ENCODE peak calls at places on chromosomes 2 and 18, in six cellular contexts. One of them, this sample, is unnamed.

GRCh38 chr2:183614797-183615429 is 490.7 kb downstream of the NUP35 start:
- DNase-seq in NB4: no peak
- DNase-seq in CD8-positive, alpha-beta memory T cell: no peak
- DNase-seq in astrocyte of the spinal cord: peak
- DNase-seq in breast epithelium: no peak
- DNase-seq in astrocyte of the cerebellum: peak
- DNase-seq in this sample: no peak

GRCh38 chr2:181776336-181776735 is 96.0 kb upstream of the NEUROD1 start:
- DNase-seq in breast epithelium: no peak
- DNase-seq in astrocyte of the cerebellum: no peak
- DNase-seq in NB4: no peak
- DNase-seq in astrocyte of the spinal cord: no peak
- DNase-seq in CD8-positive, alpha-beta memory T cell: no peak
- DNase-seq in this sample: no peak

GRCh38 chr2:100358554-100358953 is 36.3 kb upstream of the LONRF2 start:
- DNase-seq in NB4: no peak
- DNase-seq in astrocyte of the cerebellum: no peak
- DNase-seq in breast epithelium: no peak
- DNase-seq in astrocyte of the spinal cord: no peak
- DNase-seq in CD8-positive, alpha-beta memory T cell: no peak
- DNase-seq in this sample: no peak

GRCh38 chr2:100812141-100812540 is 7.8 kb upstream of the NPAS2 start:
- DNase-seq in CD8-positive, alpha-beta memory T cell: no peak
- DNase-seq in NB4: no peak
- DNase-seq in astrocyte of the spinal cord: no peak
- DNase-seq in astrocyte of the cerebellum: no peak
- DNase-seq in breast epithelium: no peak
- DNase-seq in this sample: no peak

GRCh38 chr2:241445426-241445825 is 63.0 kb downstream of the STK25 start:
- DNase-seq in breast epithelium: no peak
- DNase-seq in CD8-positive, alpha-beta memory T cell: no peak
- DNase-seq in NB4: no peak
- DNase-seq in astrocyte of the spinal cord: no peak
- DNase-seq in astrocyte of the cerebellum: no peak
- DNase-seq in this sample: no peak

GRCh38 chr2:221530653-221531037 is 41.5 kb downstream of the EPHA4 start:
- DNase-seq in CD8-positive, alpha-beta memory T cell: no peak
- DNase-seq in breast epithelium: no peak
- DNase-seq in astrocyte of the spinal cord: no peak
- DNase-seq in NB4: no peak
- DNase-seq in astrocyte of the cerebellum: no peak
- DNase-seq in this sample: no peak

GRCh38 chr2:23614701-23615100 is 229.7 kb downstream of the KLHL29 start:
- DNase-seq in breast epithelium: no peak
- DNase-seq in CD8-positive, alpha-beta memory T cell: no peak
- DNase-seq in astrocyte of the spinal cord: no peak
- DNase-seq in NB4: peak
- DNase-seq in astrocyte of the cerebellum: no peak
- DNase-seq in this sample: no peak

GRCh38 chr18:12308386-12309100 is 502 bp downstream of the TUBB6 start:
- DNase-seq in astrocyte of the cerebellum: peak
- DNase-seq in breast epithelium: peak
- DNase-seq in NB4: peak
- DNase-seq in astrocyte of the spinal cord: peak
- DNase-seq in CD8-positive, alpha-beta memory T cell: no peak
- DNase-seq in this sample: no peak

GRCh38 chr2:64858541-64859031 is 130.6 kb upstream of the SLC1A4 start:
- DNase-seq in astrocyte of the spinal cord: no peak
- DNase-seq in NB4: peak
- DNase-seq in breast epithelium: no peak
- DNase-seq in CD8-positive, alpha-beta memory T cell: no peak
- DNase-seq in astrocyte of the cerebellum: no peak
- DNase-seq in this sample: no peak

GRCh38 chr18:505483-506122 is 5.1 kb upstream of the COLEC12 start:
- DNase-seq in CD8-positive, alpha-beta memory T cell: no peak
- DNase-seq in NB4: no peak
- DNase-seq in astrocyte of the cerebellum: no peak
- DNase-seq in astrocyte of the spinal cord: no peak
- DNase-seq in breast epithelium: no peak
- DNase-seq in this sample: no peak

GRCh38 chr18:68847219-68847860 is 49.5 kb downstream of the CCDC102B start:
- DNase-seq in NB4: peak
- DNase-seq in CD8-positive, alpha-beta memory T cell: no peak
- DNase-seq in breast epithelium: no peak
- DNase-seq in astrocyte of the spinal cord: peak
- DNase-seq in astrocyte of the cerebellum: peak
- DNase-seq in this sample: no peak

GRCh38 chr2:6943971-6944370 is 26.8 kb downstream of the RNF144A start:
- DNase-seq in NB4: no peak
- DNase-seq in breast epithelium: no peak
- DNase-seq in astrocyte of the cerebellum: no peak
- DNase-seq in astrocyte of the spinal cord: no peak
- DNase-seq in CD8-positive, alpha-beta memory T cell: no peak
- DNase-seq in this sample: no peak

GRCh38 chr2:28274911-28275685 is 117.6 kb upstream of the FOSL2 start:
- DNase-seq in breast epithelium: no peak
- DNase-seq in CD8-positive, alpha-beta memory T cell: no peak
- DNase-seq in astrocyte of the cerebellum: peak
- DNase-seq in NB4: peak
- DNase-seq in astrocyte of the spinal cord: peak
- DNase-seq in this sample: no peak

GRCh38 chr2:47036489-47036769 is 118.7 kb downstream of the STPG4 start:
- DNase-seq in CD8-positive, alpha-beta memory T cell: no peak
- DNase-seq in astrocyte of the cerebellum: no peak
- DNase-seq in astrocyte of the spinal cord: no peak
- DNase-seq in breast epithelium: no peak
- DNase-seq in NB4: no peak
- DNase-seq in this sample: no peak

GRCh38 chr2:39325966-39326365 is 82.2 kb upstream of the CDKL4 start:
- DNase-seq in astrocyte of the cerebellum: no peak
- DNase-seq in astrocyte of the spinal cord: peak
- DNase-seq in breast epithelium: no peak
- DNase-seq in NB4: no peak
- DNase-seq in CD8-positive, alpha-beta memory T cell: no peak
- DNase-seq in this sample: no peak

GRCh38 chr2:136381245-136381644 is 263.3 kb upstream of the CXCR4 start:
- DNase-seq in NB4: peak
- DNase-seq in astrocyte of the cerebellum: no peak
- DNase-seq in breast epithelium: no peak
- DNase-seq in astrocyte of the spinal cord: no peak
- DNase-seq in CD8-positive, alpha-beta memory T cell: no peak
- DNase-seq in this sample: no peak

GRCh38 chr2:159249955-159250723 is 36.4 kb downstream of the WDSUB1 start:
- DNase-seq in breast epithelium: peak
- DNase-seq in CD8-positive, alpha-beta memory T cell: no peak
- DNase-seq in NB4: peak
- DNase-seq in astrocyte of the cerebellum: no peak
- DNase-seq in astrocyte of the spinal cord: peak
- DNase-seq in this sample: no peak

GRCh38 chr2:43255249-43255960 is 29.0 kb upstream of the ZFP36L2 start:
- DNase-seq in astrocyte of the cerebellum: peak
- DNase-seq in CD8-positive, alpha-beta memory T cell: no peak
- DNase-seq in astrocyte of the spinal cord: peak
- DNase-seq in breast epithelium: no peak
- DNase-seq in NB4: no peak
- DNase-seq in this sample: no peak

GRCh38 chr2:192190474-192190873 is 4.3 kb downstream of the TMEFF2 start:
- DNase-seq in NB4: peak
- DNase-seq in astrocyte of the cerebellum: peak
- DNase-seq in breast epithelium: no peak
- DNase-seq in CD8-positive, alpha-beta memory T cell: no peak
- DNase-seq in astrocyte of the spinal cord: peak
- DNase-seq in this sample: no peak

GRCh38 chr2:60808330-60808801 is 52.3 kb downstream of the PAPOLG start:
- DNase-seq in CD8-positive, alpha-beta memory T cell: no peak
- DNase-seq in astrocyte of the cerebellum: no peak
- DNase-seq in breast epithelium: no peak
- DNase-seq in astrocyte of the spinal cord: no peak
- DNase-seq in NB4: peak
- DNase-seq in this sample: no peak

DNA sequence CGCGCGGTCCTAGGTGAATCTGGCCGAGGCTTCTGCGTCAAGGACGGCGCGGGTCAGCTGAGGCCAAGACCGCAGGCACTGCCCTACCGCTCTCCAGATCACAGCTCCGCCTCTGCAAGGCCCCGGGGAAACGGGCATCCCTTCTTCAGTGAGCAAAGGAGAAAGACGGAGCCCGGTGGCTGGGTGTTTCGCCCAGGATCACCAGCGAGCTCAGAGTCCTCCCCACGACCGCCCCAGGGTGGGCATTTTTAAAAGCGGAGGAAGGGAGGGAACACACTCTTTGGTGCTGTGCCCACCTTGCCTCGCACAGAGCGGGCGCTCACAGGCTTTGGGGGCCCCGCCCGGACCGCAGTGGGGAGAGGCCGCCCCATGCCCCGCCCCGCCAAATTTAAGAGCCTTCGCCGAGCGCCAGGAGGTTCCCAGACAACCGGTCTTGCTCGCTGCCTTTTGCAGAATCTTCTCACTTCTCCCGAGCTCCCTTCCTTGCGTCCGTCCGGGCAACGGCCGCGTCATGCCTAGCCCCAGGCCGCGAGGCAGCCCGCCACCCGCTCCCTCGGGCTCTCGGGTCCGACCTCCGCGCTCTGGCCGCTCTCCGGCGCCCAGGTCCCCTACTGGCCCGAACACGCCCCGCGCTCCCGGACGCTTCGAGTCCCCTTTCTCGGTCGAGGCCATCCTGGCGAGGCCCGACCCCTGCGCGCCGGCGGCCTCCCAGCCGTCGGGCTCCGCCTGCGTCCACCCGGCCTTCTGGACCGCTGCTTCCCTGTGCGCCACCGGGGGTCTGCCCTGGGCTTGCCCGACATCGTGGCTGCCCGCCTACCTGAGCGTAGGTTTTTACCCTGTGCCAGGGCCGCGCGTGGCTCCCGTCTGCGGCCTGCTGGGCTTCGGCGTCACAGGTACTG is at the start of gene NOTO:
- DNase-seq in astrocyte of the spinal cord: no peak
- DNase-seq in astrocyte of the cerebellum: no peak
- DNase-seq in CD8-positive, alpha-beta memory T cell: no peak
- DNase-seq in breast epithelium: no peak
- DNase-seq in NB4: no peak
- DNase-seq in this sample: no peak
- H3K4me3 ChIP-seq in astrocyte of the spinal cord: no peak
- H3K4me3 ChIP-seq in astrocyte of the cerebellum: peak
- H3K4me3 ChIP-seq in CD8-positive, alpha-beta memory T cell: no peak
- H3K4me3 ChIP-seq in breast epithelium: peak
- H3K4me3 ChIP-seq in NB4: no peak
- H3K4me3 ChIP-seq in this sample: no peak

GRCh38 chr2:9095690-9096089 is 92.2 kb upstream of the MBOAT2 start:
- DNase-seq in astrocyte of the spinal cord: peak
- DNase-seq in breast epithelium: no peak
- DNase-seq in CD8-positive, alpha-beta memory T cell: no peak
- DNase-seq in astrocyte of the cerebellum: no peak
- DNase-seq in NB4: no peak
- DNase-seq in this sample: no peak
- H3K4me3 ChIP-seq in astrocyte of the spinal cord: no peak
- H3K4me3 ChIP-seq in breast epithelium: peak
- H3K4me3 ChIP-seq in CD8-positive, alpha-beta memory T cell: no peak
- H3K4me3 ChIP-seq in astrocyte of the cerebellum: no peak
- H3K4me3 ChIP-seq in NB4: no peak
- H3K4me3 ChIP-seq in this sample: no peak

DNA sequence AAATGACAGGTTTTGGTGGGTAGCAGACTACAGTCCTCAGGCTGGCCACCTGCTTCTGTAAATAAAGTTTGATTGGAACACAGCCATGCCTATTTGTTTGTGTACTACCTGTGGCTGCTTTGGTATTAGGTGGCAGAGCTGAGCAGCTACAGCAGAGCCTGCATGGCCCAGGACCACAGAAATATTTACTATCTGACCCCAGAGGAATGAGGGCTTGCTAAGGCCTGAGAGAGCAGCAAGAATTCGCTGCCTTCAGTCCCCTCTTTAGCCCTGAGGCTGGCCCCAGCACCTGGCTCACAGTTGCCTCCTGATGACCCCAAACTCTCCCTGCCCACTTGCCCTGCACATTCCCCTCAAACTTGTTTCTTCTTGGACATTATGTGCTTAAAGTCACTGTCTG is 32.5 kb downstream of the POLR1A start:
- DNase-seq in CD8-positive, alpha-beta memory T cell: no peak
- DNase-seq in astrocyte of the cerebellum: no peak
- DNase-seq in astrocyte of the spinal cord: no peak
- DNase-seq in breast epithelium: no peak
- DNase-seq in NB4: no peak
- DNase-seq in this sample: no peak
- H3K4me3 ChIP-seq in CD8-positive, alpha-beta memory T cell: no peak
- H3K4me3 ChIP-seq in astrocyte of the cerebellum: no peak
- H3K4me3 ChIP-seq in astrocyte of the spinal cord: no peak
- H3K4me3 ChIP-seq in breast epithelium: no peak
- H3K4me3 ChIP-seq in NB4: no peak
- H3K4me3 ChIP-seq in this sample: no peak

DNA sequence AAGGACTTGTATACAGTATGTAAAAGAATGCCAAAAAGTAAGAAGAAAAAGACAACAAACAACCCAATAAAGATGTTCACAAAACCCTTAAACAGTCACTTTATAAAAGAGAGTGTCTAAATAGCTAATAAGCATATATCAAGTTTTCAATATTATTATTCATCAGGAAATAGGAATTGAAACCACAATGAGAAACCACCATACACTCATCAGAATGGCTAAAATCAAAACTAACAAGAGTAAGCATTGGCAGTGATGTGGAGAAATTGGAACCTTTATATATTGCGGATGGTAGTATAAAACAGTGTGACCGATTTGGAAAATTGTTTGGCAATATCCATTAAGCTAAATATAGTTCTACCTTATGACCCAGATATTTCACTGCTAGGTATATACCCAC is 20.5 kb upstream of the TGFA start:
- DNase-seq in astrocyte of the cerebellum: no peak
- DNase-seq in astrocyte of the spinal cord: no peak
- DNase-seq in NB4: no peak
- DNase-seq in CD8-positive, alpha-beta memory T cell: no peak
- DNase-seq in breast epithelium: no peak
- DNase-seq in this sample: no peak
- H3K4me3 ChIP-seq in astrocyte of the cerebellum: no peak
- H3K4me3 ChIP-seq in astrocyte of the spinal cord: no peak
- H3K4me3 ChIP-seq in NB4: no peak
- H3K4me3 ChIP-seq in CD8-positive, alpha-beta memory T cell: no peak
- H3K4me3 ChIP-seq in breast epithelium: no peak
- H3K4me3 ChIP-seq in this sample: no peak

DNA sequence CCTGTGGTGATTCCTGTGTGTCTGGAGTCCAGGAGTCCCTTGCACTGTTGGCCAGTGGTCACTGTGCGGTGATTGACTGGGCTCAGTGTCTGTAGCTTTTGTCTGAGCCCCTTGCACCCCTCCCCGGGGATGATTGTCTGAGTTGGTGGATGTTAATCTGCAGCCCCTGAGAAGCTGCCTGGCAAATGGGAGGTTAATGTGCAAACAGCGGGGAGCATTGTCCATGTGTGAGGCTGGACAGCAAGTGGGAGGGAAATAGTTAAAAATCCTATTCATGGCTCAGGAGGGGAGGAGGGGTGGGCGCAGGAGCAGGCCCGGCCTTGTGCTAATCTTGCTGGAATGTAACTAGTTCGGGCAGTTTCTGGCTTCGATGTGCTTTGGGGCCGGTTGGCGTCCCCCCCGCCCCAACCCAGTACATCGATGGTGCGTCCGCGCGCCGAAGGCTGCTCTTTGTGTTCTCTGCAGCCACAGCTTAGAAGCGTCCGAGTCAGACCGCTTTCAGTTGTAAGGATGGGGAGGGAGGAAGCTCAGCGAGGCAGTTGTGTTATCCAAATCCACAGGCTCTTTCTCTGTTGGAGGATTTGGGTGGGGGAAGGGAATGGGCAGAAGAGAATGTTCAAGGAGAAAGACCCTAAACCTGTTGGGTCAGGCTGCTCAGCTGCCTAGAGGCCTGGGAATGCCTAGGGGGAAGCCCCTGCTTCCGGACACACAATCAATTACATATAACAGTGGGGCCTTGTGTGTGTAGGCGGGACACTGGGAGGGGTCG is 71.8 kb downstream of the TGOLN2 start:
- DNase-seq in astrocyte of the cerebellum: no peak
- DNase-seq in astrocyte of the spinal cord: peak
- DNase-seq in CD8-positive, alpha-beta memory T cell: no peak
- DNase-seq in NB4: no peak
- DNase-seq in breast epithelium: no peak
- DNase-seq in this sample: no peak
- H3K4me3 ChIP-seq in astrocyte of the cerebellum: peak
- H3K4me3 ChIP-seq in astrocyte of the spinal cord: peak
- H3K4me3 ChIP-seq in CD8-positive, alpha-beta memory T cell: no peak
- H3K4me3 ChIP-seq in NB4: no peak
- H3K4me3 ChIP-seq in breast epithelium: peak
- H3K4me3 ChIP-seq in this sample: no peak

This sample was measured in CD4-positive, alpha-beta memory T cell.